ENCODE peak calls at places on chromosomes 4 and X, in seven cellular contexts. R is GM23338; A is fibroblast of lung; J is aorta; D is left ventricle myocardium inferior; B is CD8-positive, alpha-beta memory T cell; T is mucosa of descending colon. W is an unnamed sample.
A peak's percentile ranks its signal among the peaks of the same experiment; 100 is the strongest.

GRCh38 chrX:32448945-32449344 is 762.4 kb downstream of the DMD start:
- DNase-seq in J (no peak), T (no peak), D (no peak), A (peak; percentile 0), R (no peak), B (no peak), W (no peak)

GRCh38 chr4:48379587-48380140 is 38.3 kb downstream of the SLAIN2 start:
- DNase-seq in B (no peak), R (no peak), A (peak; percentile 14), T (no peak), J (no peak), D (no peak), W (peak; percentile 21)

GRCh38 chr4:54230479-54231418 is 1.7 kb downstream of the PDGFRA start:
- DNase-seq in B (no peak), J (peak; percentile 84), A (peak; percentile 81), D (peak; percentile 54), T (peak; percentile 55), R (peak; percentile 69), W (no peak)

GRCh38 chr4:55069248-55069647 is 56.1 kb downstream of the KDR start:
- DNase-seq in A (no peak), T (no peak), B (no peak), J (no peak), D (peak; percentile 18), R (no peak), W (no peak)

GRCh38 chr4:64384237-64385176 is 24.7 kb downstream of the TECRL start:
- DNase-seq in D (no peak), R (no peak), J (no peak), B (no peak), T (no peak), A (no peak), W (no peak)

GRCh38 chrX:10158279-10158939 is 1.6 kb downstream of the CLCN4 start:
- DNase-seq in B (no peak), T (no peak), R (peak; percentile 68), A (no peak), J (peak; percentile 82), D (peak; percentile 19), W (peak; percentile 20)

GRCh38 chrX:63128509-63128908 is 222.6 kb downstream of the SPIN4 start:
- DNase-seq in B (no peak), D (no peak), R (peak; percentile 33), A (no peak), T (no peak), J (no peak), W (peak; percentile 18)

GRCh38 chr4:148284526-148285193 is 157.6 kb downstream of the NR3C2 start:
- DNase-seq in D (no peak), A (peak; percentile 6), J (no peak), R (peak; percentile 14), B (no peak), T (no peak), W (no peak)

GRCh38 chr4:4631150-4631549 is 89.3 kb upstream of the STX18 start:
- DNase-seq in R (no peak), A (no peak), B (no peak), J (no peak), T (no peak), D (no peak), W (no peak)

GRCh38 chrX:38768079-38768478 is 33.2 kb upstream of the MID1IP1 start:
- DNase-seq in R (no peak), J (no peak), A (peak; percentile 56), B (no peak), D (no peak), T (no peak), W (peak; percentile 9)

GRCh38 chr4:10023050-10023419 is 1.7 kb upstream of the SLC2A9 start:
- DNase-seq in D (no peak), A (no peak), J (no peak), T (no peak), R (no peak), B (no peak), W (no peak)

GRCh38 chr4:10022346-10023049 is 1.2 kb upstream of the SLC2A9 start:
- DNase-seq in R (no peak), T (no peak), B (no peak), A (no peak), D (peak; percentile 61), J (no peak), W (no peak)

GRCh38 chr4:10020106-10020505 is 1.2 kb downstream of the SLC2A9 start:
- DNase-seq in R (no peak), D (no peak), J (peak; percentile 44), T (no peak), A (no peak), B (no peak), W (no peak)

GRCh38 chr4:10019521-10020051 is 1.7 kb downstream of the SLC2A9 start:
- DNase-seq in D (peak; percentile 50), A (no peak), T (peak; percentile 63), R (no peak), B (no peak), J (no peak), W (no peak)

GRCh38 chr4:10020871-10021676 is at the start of gene SLC2A9:
- DNase-seq in B (no peak), R (no peak), J (peak; percentile 75), T (no peak), A (no peak), D (peak; percentile 34), W (no peak)
- H3K4me3 ChIP-seq in B (no peak within 1 kb of the TSS), R (no peak within 1 kb of the TSS), J (no peak within 1 kb of the TSS), T (no peak within 1 kb of the TSS), A (no peak within 1 kb of the TSS), D (peak within 1 kb of the TSS; percentile 27), W (no peak within 1 kb of the TSS)

GRCh38 chrX:96683997-96684338 is 674 bp upstream of the DIAPH2 start:
- DNase-seq in A (no peak), J (no peak), D (no peak), T (no peak), B (no peak), R (no peak), W (peak; percentile 13)
- H3K4me1 ChIP-seq in A (no peaks in the 10 kb centered on the region), J (no peaks in the 10 kb centered on the region), D (peaks cover 9% of the 10 kb centered on the region), T (peaks cover 2% of the 10 kb centered on the region), B (peaks cover 11% of the 10 kb centered on the region), R (peaks cover 19% of the 10 kb centered on the region), W (peaks cover 4% of the 10 kb centered on the region)

GRCh38 chr4:182449960-182450359 is 206.8 kb downstream of the TENM3 start:
- DNase-seq in R (no peak), J (no peak), T (no peak), B (no peak), D (no peak), A (peak; percentile 26), W (no peak)
- H3K4me3 ChIP-seq in R (peak overlapping the region; percentile 59), J (no peak overlapping the region), T (no peak overlapping the region), B (no peak overlapping the region), D (peak overlapping the region; percentile 86), A (peak overlapping the region; percentile 64), W (peak overlapping the region; percentile 62)

GRCh38 chrX:118177708-118178107 is 61.1 kb upstream of the KLHL13 start:
- DNase-seq in A (no peak), J (no peak), R (no peak), D (no peak), B (no peak), T (no peak), W (no peak)
- H3K4me1 ChIP-seq in A (no peaks in the 10 kb centered on the region), J (peaks cover 6% of the 10 kb centered on the region), R (peaks cover 6% of the 10 kb centered on the region), D (no peaks in the 10 kb centered on the region), B (no peaks in the 10 kb centered on the region), T (no peaks in the 10 kb centered on the region), W (no peaks in the 10 kb centered on the region)